ENCODE peak calls at places on chromosomes 6 and 20, in five cellular contexts. S, A, Z, O and B are unnamed samples.
A peak's percentile ranks its signal among the peaks of the same experiment; 100 is the strongest.

GRCh38 chr6:28738396-28738765 is 185.4 kb downstream of the TRIM27 start:
- DNase-seq in S (no peak), A (no peak), Z (no peak), O (no peak), B (no peak)

GRCh38 chr6:44011350-44011925 is 115.8 kb downstream of the MRPL14 start:
- DNase-seq in S (no peak), A (no peak), Z (no peak), O (peak; percentile 64), B (no peak)

GRCh38 chr20:11170025-11170424 is 496.2 kb upstream of the JAG1 start:
- DNase-seq in S (peak; percentile 58), A (no peak), Z (no peak), O (no peak), B (no peak)

GRCh38 chr6:32932132-32932868 is 8.5 kb downstream of the HLA-DMB start:
- DNase-seq in S (peak; percentile 60), A (no peak), Z (no peak), O (no peak), B (peak; percentile 65)

GRCh38 chr6:152129606-152130249 is 322.2 kb downstream of the ESR1 start:
- DNase-seq in S (peak; percentile 48), A (no peak), Z (no peak), O (no peak), B (peak; percentile 48)

GRCh38 chr20:51734876-51735499 is 33.2 kb downstream of the ATP9A start:
- DNase-seq in S (no peak), A (no peak), Z (no peak), O (no peak), B (no peak)

GRCh38 chr6:112237066-112237465 is 17.3 kb downstream of the LAMA4 start:
- DNase-seq in S (peak; percentile 66), A (no peak), Z (no peak), O (no peak), B (no peak)

GRCh38 chr6:138485005-138485545 is 14.2 kb downstream of the NHSL1 start:
- DNase-seq in S (peak; percentile 2), A (no peak), Z (no peak), O (no peak), B (peak; percentile 32)

GRCh38 chr6:73969982-73970960 is 274.3 kb downstream of the CD109 start:
- DNase-seq in S (peak; percentile 76), A (no peak), Z (peak; percentile 57), O (no peak), B (peak; percentile 87)

GRCh38 chr6:57324538-57324937 is 7.1 kb downstream of the PRIM2 start:
- DNase-seq in S (peak; percentile 53), A (no peak), Z (no peak), O (no peak), B (peak; percentile 46)

GRCh38 chr6:54754406-54754805 is 92.2 kb upstream of the FAM83B start:
- DNase-seq in S (no peak), A (no peak), Z (no peak), O (no peak), B (no peak)

GRCh38 chr6:3888153-3888957 is 39.2 kb downstream of the FAM50B start:
- DNase-seq in S (no peak), A (peak; percentile 44), Z (no peak), O (no peak), B (no peak)

GRCh38 chr20:38745757-38746156 is 2.5 kb upstream of the ACTR5 start:
- DNase-seq in S (no peak), A (no peak), Z (no peak), O (no peak), B (no peak)

GRCh38 chr6:139754898-139755754 is 380.7 kb upstream of the CITED2 start:
- DNase-seq in S (no peak), A (no peak), Z (no peak), O (no peak), B (no peak)

GRCh38 chr6:163414367-163415175 is at the start of gene QKI:
- DNase-seq in S (peak; percentile 73), A (peak; percentile 76), Z (peak; percentile 82), O (no peak), B (peak; percentile 76)

GRCh38 chr6:61810047-61810446 is 476.0 kb downstream of the KHDRBS2 start:
- DNase-seq in S (no peak), A (no peak), Z (peak; percentile 30), O (no peak), B (no peak)

GRCh38 chr20:22584630-22584921 is 204 bp upstream of the FOXA2 start:
- DNase-seq in S (no peak), A (peak; percentile 90), Z (no peak), O (no peak), B (no peak)

GRCh38 chr6:112780498-112781096 is 433.5 kb downstream of the RFPL4B start:
- DNase-seq in S (peak; percentile 92), A (peak; percentile 77), Z (peak; percentile 89), O (peak; percentile 28), B (peak; percentile 95)

GRCh38 chr6:41093729-41094128 is 21.0 kb downstream of the NFYA start:
- DNase-seq in S (peak; percentile 25), A (no peak), Z (no peak), O (no peak), B (peak; percentile 79)

GRCh38 chr20:63896136-63896890 is 1.4 kb downstream of the DNAJC5 start:
- DNase-seq in S (peak; percentile 20), A (peak; percentile 74), Z (peak; percentile 28), O (no peak), B (no peak)

GRCh38 chr20:41573955-41574354 is 44.2 kb downstream of the CHD6 start:
- DNase-seq in S (no peak), A (no peak), Z (peak; percentile 9), O (no peak), B (no peak)

GRCh38 chr6:42142118-42142835 is at the start of gene C6orf132:
- DNase-seq in S (no peak), A (peak; percentile 86), Z (peak; percentile 70), O (no peak), B (peak; percentile 60)

GRCh38 chr6:26020291-26020982 is 57.8 kb downstream of the TRIM38 start:
- DNase-seq in S (peak; percentile 96), A (peak; percentile 90), Z (peak; percentile 67), O (no peak), B (peak; percentile 97)

GRCh38 chr6:132464538-132465256 is 48.2 kb downstream of the STX7 start:
- DNase-seq in S (peak; percentile 26), A (no peak), Z (no peak), O (no peak), B (peak; percentile 39)

GRCh38 chr6:161256390-161256789 is 17.5 kb downstream of the AGPAT4 start:
- DNase-seq in S (no peak), A (no peak), Z (no peak), O (no peak), B (no peak)

GRCh38 chr6:88167625-88167937 is 1.4 kb upstream of the CNR1 start:
- DNase-seq in S (no peak), A (no peak), Z (no peak), O (no peak), B (no peak)

GRCh38 chr6:88165877-88166492 is at the start of gene CNR1:
- DNase-seq in S (peak; percentile 65), A (peak; percentile 81), Z (peak; percentile 68), O (no peak), B (peak; percentile 32)

GRCh38 chr6:88166901-88167624 is 916 bp upstream of the CNR1 start:
- DNase-seq in S (no peak), A (no peak), Z (peak; percentile 39), O (no peak), B (peak; percentile 11)

GRCh38 chr6:88165087-88165876 is 865 bp downstream of the CNR1 start:
- DNase-seq in S (peak; percentile 33), A (no peak), Z (no peak), O (no peak), B (peak; percentile 21)

GRCh38 chr6:88166493-88166900 is 350 bp upstream of the CNR1 start:
- DNase-seq in S (peak; percentile 34), A (peak; percentile 24), Z (peak; percentile 32), O (no peak), B (no peak)
- H3K4me3 ChIP-seq in S (peak overlapping the region; percentile 53), A (peak overlapping the region; percentile 52), Z (peak overlapping the region; percentile 36), O (peak overlapping the region; percentile 54), B (peak overlapping the region; percentile 58)

DNA sequence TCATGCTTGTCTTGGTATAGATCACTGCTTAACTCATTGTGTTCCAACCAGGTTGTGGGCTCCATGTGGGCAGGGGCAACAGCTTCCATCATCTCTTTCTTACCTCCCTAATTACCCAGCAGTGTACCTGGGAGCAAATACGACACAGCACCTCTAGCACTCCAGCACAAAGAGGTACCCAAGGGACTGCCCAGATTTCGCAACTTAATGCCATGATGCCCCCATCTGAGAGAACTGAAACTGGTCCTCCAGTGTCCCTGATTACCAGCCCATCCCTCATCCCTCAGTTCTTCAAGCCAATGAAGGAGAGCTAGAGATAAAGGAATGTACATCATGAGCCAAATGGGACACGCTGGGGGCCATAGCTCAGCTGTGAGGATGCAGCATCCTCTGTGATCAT is 41.9 kb upstream of the MDGA1 start:
- DNase-seq in S (no peak), A (no peak), Z (no peak), O (no peak), B (no peak)
- TF ChIP-seq CTCF in S (no peak), A (no peak), Z (no peak), O (no peak), B (no peak)

GRCh38 chr6:7904654-7905319 is 5.8 kb downstream of the TXNDC5 start:
- DNase-seq in S (no peak), A (no peak), Z (no peak), O (no peak), B (no peak)

GRCh38 chr6:7907159-7907558 is 3.4 kb downstream of the TXNDC5 start:
- DNase-seq in S (no peak), A (no peak), Z (no peak), O (no peak), B (no peak)

GRCh38 chr6:7906741-7907140 is 3.8 kb downstream of the TXNDC5 start:
- DNase-seq in S (no peak), A (no peak), Z (no peak), O (no peak), B (no peak)

GRCh38 chr6:7903673-7904072 is 6.9 kb downstream of the TXNDC5 start:
- DNase-seq in S (no peak), A (no peak), Z (no peak), O (no peak), B (no peak)

DNA sequence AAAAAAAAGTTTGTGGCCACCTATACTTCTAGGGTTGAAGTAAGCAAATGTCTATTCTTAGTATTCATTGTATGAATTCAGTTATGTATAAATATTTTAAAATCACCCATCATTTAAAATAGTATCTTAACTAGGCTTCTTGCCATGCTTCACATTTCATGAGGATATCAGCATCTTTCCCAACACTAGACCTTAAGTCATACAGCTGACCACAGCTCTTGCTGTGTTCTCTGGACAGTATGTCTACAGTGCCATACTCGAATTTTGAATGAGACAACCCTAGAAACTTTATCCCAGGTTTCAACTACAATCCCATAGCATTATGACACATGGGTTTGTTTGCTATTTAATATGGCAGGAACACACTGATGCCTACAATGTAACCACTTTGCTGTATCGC is 5.2 kb downstream of the TXNDC5 start:
- DNase-seq in S (peak; percentile 44), A (no peak), Z (no peak), O (no peak), B (peak; percentile 65)
- H3K4me3 ChIP-seq in S (no peak overlapping the region), A (no peak overlapping the region), Z (no peak overlapping the region), O (no peak overlapping the region), B (no peak overlapping the region)

DNA sequence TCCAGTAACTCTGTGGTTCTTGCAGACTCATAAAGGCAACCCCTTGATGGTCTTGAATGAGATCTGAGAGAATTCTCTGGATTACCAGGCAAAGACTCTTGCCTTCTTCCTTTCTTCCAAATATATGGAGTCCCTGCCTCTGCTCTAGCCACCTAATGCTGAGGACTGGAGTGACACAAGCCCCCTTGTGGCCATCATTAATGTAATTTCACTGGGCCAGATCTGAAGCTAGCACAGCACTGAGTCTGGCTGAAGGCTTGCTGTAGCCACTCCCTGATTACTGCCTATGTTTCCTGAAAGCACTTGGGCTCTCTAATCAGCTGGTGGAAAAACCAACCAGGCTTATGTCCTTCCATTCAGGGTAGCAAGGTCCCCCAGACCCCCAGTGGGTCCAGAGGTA is 559.3 kb upstream of the IRAK1BP1 start:
- DNase-seq in S (peak; percentile 2), A (no peak), Z (peak; percentile 9), O (no peak), B (peak; percentile 25)
- TF ChIP-seq CTCF in S (no peak), A (no peak), Z (no peak), O (no peak), B (peak; percentile 47)